ENCODE peak calls at places on chromosomes 3 and 15, in eight cellular contexts. One of them, this sample, is unnamed.

GRCh38 chr15:79994651-79995050 is 23.7 kb upstream of the BCL2A1 start:
- DNase-seq in H1: no peak
- DNase-seq in lung: no peak
- DNase-seq in fibroblast of the aortic adventitia: peak
- DNase-seq in heart right ventricle: no peak
- DNase-seq in mesothelial cell of epicardium: no peak
- DNase-seq in omental fat pad: no peak
- DNase-seq in AG04450: no peak
- DNase-seq in this sample: no peak

GRCh38 chr3:145190138-145190537 is 970.8 kb downstream of the PLOD2 start:
- DNase-seq in AG04450: no peak
- DNase-seq in fibroblast of the aortic adventitia: no peak
- DNase-seq in omental fat pad: no peak
- DNase-seq in heart right ventricle: no peak
- DNase-seq in mesothelial cell of epicardium: no peak
- DNase-seq in H1: no peak
- DNase-seq in lung: no peak
- DNase-seq in this sample: no peak

GRCh38 chr3:147398841-147399534 is 7.4 kb downstream of the ZIC4 start:
- DNase-seq in omental fat pad: no peak
- DNase-seq in fibroblast of the aortic adventitia: no peak
- DNase-seq in heart right ventricle: no peak
- DNase-seq in AG04450: no peak
- DNase-seq in H1: peak
- DNase-seq in lung: no peak
- DNase-seq in mesothelial cell of epicardium: no peak
- DNase-seq in this sample: no peak

GRCh38 chr3:49013738-49014660 is 4.4 kb downstream of the DALRD3 start:
- DNase-seq in omental fat pad: no peak
- DNase-seq in heart right ventricle: no peak
- DNase-seq in lung: no peak
- DNase-seq in fibroblast of the aortic adventitia: no peak
- DNase-seq in H1: peak
- DNase-seq in AG04450: no peak
- DNase-seq in mesothelial cell of epicardium: no peak
- DNase-seq in this sample: no peak

GRCh38 chr3:53236112-53236841 is 19.5 kb downstream of the TKT start:
- DNase-seq in fibroblast of the aortic adventitia: peak
- DNase-seq in heart right ventricle: peak
- DNase-seq in AG04450: peak
- DNase-seq in H1: no peak
- DNase-seq in lung: peak
- DNase-seq in omental fat pad: no peak
- DNase-seq in mesothelial cell of epicardium: no peak
- DNase-seq in this sample: no peak

GRCh38 chr15:52083603-52084002 is 29.0 kb downstream of the BCL2L10 start:
- DNase-seq in AG04450: no peak
- DNase-seq in lung: no peak
- DNase-seq in H1: no peak
- DNase-seq in omental fat pad: no peak
- DNase-seq in fibroblast of the aortic adventitia: no peak
- DNase-seq in mesothelial cell of epicardium: no peak
- DNase-seq in heart right ventricle: no peak
- DNase-seq in this sample: no peak

GRCh38 chr3:30347679-30348216 is 258.7 kb upstream of the TGFBR2 start:
- DNase-seq in omental fat pad: no peak
- DNase-seq in fibroblast of the aortic adventitia: peak
- DNase-seq in mesothelial cell of epicardium: no peak
- DNase-seq in AG04450: no peak
- DNase-seq in lung: no peak
- DNase-seq in heart right ventricle: no peak
- DNase-seq in H1: no peak
- DNase-seq in this sample: no peak

GRCh38 chr3:155026999-155027591 is 53.0 kb upstream of the MME start:
- DNase-seq in H1: no peak
- DNase-seq in heart right ventricle: no peak
- DNase-seq in fibroblast of the aortic adventitia: peak
- DNase-seq in mesothelial cell of epicardium: no peak
- DNase-seq in lung: no peak
- DNase-seq in AG04450: no peak
- DNase-seq in omental fat pad: no peak
- DNase-seq in this sample: no peak

GRCh38 chr15:82139823-82140268 is 94.0 kb upstream of the MEX3B start:
- DNase-seq in fibroblast of the aortic adventitia: peak
- DNase-seq in AG04450: no peak
- DNase-seq in H1: no peak
- DNase-seq in omental fat pad: no peak
- DNase-seq in heart right ventricle: no peak
- DNase-seq in lung: no peak
- DNase-seq in mesothelial cell of epicardium: no peak
- DNase-seq in this sample: no peak

GRCh38 chr3:138938877-138939562 is 7.9 kb downstream of the FOXL2 start:
- DNase-seq in mesothelial cell of epicardium: no peak
- DNase-seq in lung: no peak
- DNase-seq in H1: no peak
- DNase-seq in AG04450: no peak
- DNase-seq in heart right ventricle: no peak
- DNase-seq in omental fat pad: no peak
- DNase-seq in fibroblast of the aortic adventitia: no peak
- DNase-seq in this sample: no peak

GRCh38 chr3:111751961-111752360 is 107.1 kb upstream of the PHLDB2 start:
- DNase-seq in AG04450: peak
- DNase-seq in H1: no peak
- DNase-seq in heart right ventricle: no peak
- DNase-seq in fibroblast of the aortic adventitia: peak
- DNase-seq in omental fat pad: no peak
- DNase-seq in lung: no peak
- DNase-seq in mesothelial cell of epicardium: no peak
- DNase-seq in this sample: no peak

GRCh38 chr15:56871180-56871579 is 47.3 kb upstream of the TCF12 start:
- DNase-seq in omental fat pad: no peak
- DNase-seq in mesothelial cell of epicardium: no peak
- DNase-seq in H1: no peak
- DNase-seq in fibroblast of the aortic adventitia: peak
- DNase-seq in heart right ventricle: no peak
- DNase-seq in AG04450: peak
- DNase-seq in lung: no peak
- DNase-seq in this sample: no peak

GRCh38 chr3:74447221-74447620 is 167.2 kb downstream of the CNTN3 start:
- DNase-seq in heart right ventricle: no peak
- DNase-seq in H1: no peak
- DNase-seq in omental fat pad: no peak
- DNase-seq in AG04450: no peak
- DNase-seq in mesothelial cell of epicardium: no peak
- DNase-seq in lung: no peak
- DNase-seq in fibroblast of the aortic adventitia: no peak
- DNase-seq in this sample: no peak

GRCh38 chr3:55541016-55541415 is 53.9 kb upstream of the WNT5A start:
- DNase-seq in heart right ventricle: no peak
- DNase-seq in H1: no peak
- DNase-seq in mesothelial cell of epicardium: no peak
- DNase-seq in AG04450: no peak
- DNase-seq in fibroblast of the aortic adventitia: peak
- DNase-seq in omental fat pad: no peak
- DNase-seq in lung: no peak
- DNase-seq in this sample: no peak

GRCh38 chr3:169060037-169060436 is 603.5 kb downstream of the MECOM start:
- DNase-seq in heart right ventricle: no peak
- DNase-seq in omental fat pad: no peak
- DNase-seq in H1: no peak
- DNase-seq in AG04450: no peak
- DNase-seq in mesothelial cell of epicardium: no peak
- DNase-seq in fibroblast of the aortic adventitia: peak
- DNase-seq in lung: no peak
- DNase-seq in this sample: no peak

GRCh38 chr15:52546031-52546751 is 17.5 kb upstream of the MYO5A start:
- DNase-seq in heart right ventricle: no peak
- DNase-seq in lung: no peak
- DNase-seq in H1: no peak
- DNase-seq in omental fat pad: no peak
- DNase-seq in AG04450: no peak
- DNase-seq in fibroblast of the aortic adventitia: no peak
- DNase-seq in mesothelial cell of epicardium: no peak
- DNase-seq in this sample: no peak

GRCh38 chr3:107810195-107811071 is 280.4 kb downstream of the CD47 start:
- DNase-seq in fibroblast of the aortic adventitia: no peak
- DNase-seq in mesothelial cell of epicardium: no peak
- DNase-seq in heart right ventricle: no peak
- DNase-seq in AG04450: no peak
- DNase-seq in omental fat pad: no peak
- DNase-seq in lung: no peak
- DNase-seq in H1: no peak
- DNase-seq in this sample: no peak

DNA sequence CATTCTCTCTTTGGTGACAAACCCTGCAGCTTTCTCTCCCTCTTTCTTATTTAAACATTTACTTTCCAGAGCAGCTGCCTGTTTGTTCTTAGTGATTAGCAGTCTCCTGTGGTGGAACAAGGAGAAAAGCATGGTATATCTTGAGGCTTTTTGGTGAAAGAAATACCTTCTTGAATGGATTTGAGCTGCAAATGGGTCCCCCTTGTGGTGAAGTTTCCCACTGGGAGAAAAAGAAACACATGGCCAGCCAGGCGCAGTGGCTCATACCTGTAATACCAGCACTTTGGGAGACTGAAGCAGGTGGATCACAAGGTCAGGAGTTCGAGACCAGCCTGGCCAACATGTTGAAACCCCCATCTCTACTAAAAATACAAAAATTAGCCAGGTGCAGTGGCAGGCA is 48.3 kb upstream of the ACP3 start:
- DNase-seq in mesothelial cell of epicardium: no peak
- DNase-seq in AG04450: peak
- DNase-seq in heart right ventricle: no peak
- DNase-seq in fibroblast of the aortic adventitia: peak
- DNase-seq in lung: no peak
- DNase-seq in H1: peak
- DNase-seq in omental fat pad: no peak
- DNase-seq in this sample: no peak
- TF ChIP-seq CTCF in mesothelial cell of epicardium: peak
- TF ChIP-seq CTCF in AG04450: peak
- TF ChIP-seq CTCF in heart right ventricle: peak
- TF ChIP-seq CTCF in fibroblast of the aortic adventitia: peak
- TF ChIP-seq CTCF in lung: no peak
- TF ChIP-seq CTCF in H1: peak
- TF ChIP-seq CTCF in omental fat pad: no peak
- TF ChIP-seq CTCF in this sample: no peak

DNA sequence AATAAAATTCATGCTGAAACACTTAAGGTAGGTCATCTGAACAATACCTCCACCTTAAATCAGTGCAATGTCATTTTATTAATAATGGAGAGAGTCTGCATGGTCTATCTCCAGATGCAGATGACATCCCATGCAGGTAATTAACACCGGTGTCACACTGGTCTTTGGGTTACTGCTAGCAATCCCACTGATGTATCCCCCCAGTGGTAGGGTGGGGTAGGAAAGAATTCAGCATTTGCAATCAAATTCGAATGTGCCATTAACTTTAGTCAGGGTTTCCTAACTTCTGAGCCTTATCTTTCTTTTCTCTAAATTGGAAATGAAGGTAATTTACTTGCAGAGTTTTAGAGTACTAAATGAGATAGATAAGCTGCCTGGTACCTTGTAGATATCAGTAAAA is 44.4 kb downstream of the KIF15 start:
- DNase-seq in lung: no peak
- DNase-seq in omental fat pad: no peak
- DNase-seq in fibroblast of the aortic adventitia: no peak
- DNase-seq in heart right ventricle: no peak
- DNase-seq in H1: no peak
- DNase-seq in mesothelial cell of epicardium: no peak
- DNase-seq in AG04450: no peak
- DNase-seq in this sample: no peak
- TF ChIP-seq CTCF in lung: no peak
- TF ChIP-seq CTCF in omental fat pad: no peak
- TF ChIP-seq CTCF in fibroblast of the aortic adventitia: no peak
- TF ChIP-seq CTCF in heart right ventricle: no peak
- TF ChIP-seq CTCF in H1: peak
- TF ChIP-seq CTCF in mesothelial cell of epicardium: no peak
- TF ChIP-seq CTCF in AG04450: peak
- TF ChIP-seq CTCF in this sample: no peak

GRCh38 chr15:75693501-75694240 is 19.0 kb downstream of the CSPG4 start:
- DNase-seq in AG04450: no peak
- DNase-seq in fibroblast of the aortic adventitia: peak
- DNase-seq in heart right ventricle: no peak
- DNase-seq in lung: no peak
- DNase-seq in H1: no peak
- DNase-seq in omental fat pad: no peak
- DNase-seq in mesothelial cell of epicardium: no peak
- DNase-seq in this sample: no peak

GRCh38 chr15:75695634-75696302 is 16.9 kb downstream of the CSPG4 start:
- DNase-seq in fibroblast of the aortic adventitia: no peak
- DNase-seq in AG04450: no peak
- DNase-seq in H1: no peak
- DNase-seq in omental fat pad: no peak
- DNase-seq in mesothelial cell of epicardium: no peak
- DNase-seq in lung: no peak
- DNase-seq in heart right ventricle: no peak
- DNase-seq in this sample: no peak

GRCh38 chr15:75696303-75696657 is 16.4 kb downstream of the CSPG4 start:
- DNase-seq in lung: no peak
- DNase-seq in H1: no peak
- DNase-seq in fibroblast of the aortic adventitia: no peak
- DNase-seq in omental fat pad: no peak
- DNase-seq in AG04450: no peak
- DNase-seq in mesothelial cell of epicardium: no peak
- DNase-seq in heart right ventricle: no peak
- DNase-seq in this sample: no peak

GRCh38 chr15:75695206-75695605 is 17.4 kb downstream of the CSPG4 start:
- DNase-seq in lung: no peak
- DNase-seq in H1: no peak
- DNase-seq in fibroblast of the aortic adventitia: no peak
- DNase-seq in AG04450: no peak
- DNase-seq in mesothelial cell of epicardium: no peak
- DNase-seq in heart right ventricle: no peak
- DNase-seq in omental fat pad: no peak
- DNase-seq in this sample: no peak

GRCh38 chr15:75694241-75695182 is 18.1 kb downstream of the CSPG4 start:
- DNase-seq in omental fat pad: no peak
- DNase-seq in heart right ventricle: peak
- DNase-seq in AG04450: peak
- DNase-seq in lung: peak
- DNase-seq in fibroblast of the aortic adventitia: peak
- DNase-seq in mesothelial cell of epicardium: peak
- DNase-seq in H1: peak
- DNase-seq in this sample: peak
- TF ChIP-seq CTCF in omental fat pad: no peak
- TF ChIP-seq CTCF in heart right ventricle: peak
- TF ChIP-seq CTCF in AG04450: peak
- TF ChIP-seq CTCF in lung: no peak
- TF ChIP-seq CTCF in fibroblast of the aortic adventitia: peak
- TF ChIP-seq CTCF in mesothelial cell of epicardium: no peak
- TF ChIP-seq CTCF in H1: peak
- TF ChIP-seq CTCF in this sample: peak

DNA sequence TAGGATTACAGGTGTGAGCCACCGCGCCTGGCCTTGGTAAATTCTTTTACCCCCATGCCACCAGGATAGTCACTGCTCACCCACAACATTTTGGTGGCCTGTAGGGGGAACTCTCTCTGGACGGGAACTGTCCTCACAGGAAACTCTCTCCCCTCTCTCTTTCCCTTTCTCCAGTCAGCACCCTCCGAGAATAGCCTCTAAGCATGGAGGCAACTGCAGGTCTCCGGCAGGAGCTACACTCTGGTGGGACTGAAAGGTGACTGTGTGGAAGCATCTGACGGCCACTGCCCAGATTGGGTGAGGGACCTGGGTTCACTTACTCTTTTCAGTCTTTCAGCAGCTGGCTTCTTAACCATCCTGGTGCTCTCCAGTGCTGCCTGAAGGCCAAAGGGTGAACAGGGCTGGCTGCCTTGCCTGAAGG is 21.3 kb downstream of the TRANK1 start:
- DNase-seq in heart right ventricle: no peak
- DNase-seq in fibroblast of the aortic adventitia: no peak
- DNase-seq in lung: no peak
- DNase-seq in AG04450: no peak
- DNase-seq in omental fat pad: no peak
- DNase-seq in mesothelial cell of epicardium: no peak
- DNase-seq in H1: peak
- DNase-seq in this sample: no peak
- TF ChIP-seq CTCF in heart right ventricle: no peak
- TF ChIP-seq CTCF in fibroblast of the aortic adventitia: peak
- TF ChIP-seq CTCF in lung: no peak
- TF ChIP-seq CTCF in AG04450: no peak
- TF ChIP-seq CTCF in omental fat pad: no peak
- TF ChIP-seq CTCF in mesothelial cell of epicardium: no peak
- TF ChIP-seq CTCF in H1: peak
- TF ChIP-seq CTCF in this sample: no peak